ENCODE peak calls at places on chromosomes 2 and 18, in ten cellular contexts. M is NB4, I is K562, X is Peyer's patch, R is HFF-Myc, F is pancreas, T is gastrocnemius medialis, Y is IMR-90, S is fibroblast of lung, Q is GM13976. P is an unnamed sample.

GRCh38 chr2:102061962-102062795 is 70.4 kb downstream of the IL1R2 start:
- DNase-seq in R (no peak), F (no peak), Q (no peak), X (no peak), M (peak; percentile 30), Y (peak; percentile 78), I (peak; percentile 9), S (peak; percentile 88), T (no peak), P (no peak)

GRCh38 chr18:53698907-53699306 is 525.6 kb downstream of the MBD2 start:
- DNase-seq in R (no peak), X (no peak), I (no peak), Q (peak; percentile 30), Y (no peak), S (peak; percentile 22), M (peak; percentile 44), F (no peak), T (no peak), P (no peak)

GRCh38 chr2:208172125-208172524 is 8.7 kb upstream of the CRYGA start:
- DNase-seq in Q (no peak), M (peak; percentile 56), T (no peak), Y (no peak), R (no peak), I (peak; percentile 11), F (peak; percentile 20), S (no peak), X (no peak), P (no peak)

GRCh38 chr18:2028986-2029385 is 542.3 kb downstream of the METTL4 start:
- DNase-seq in M (no peak), T (no peak), I (no peak), R (no peak), Q (no peak), X (no peak), F (no peak), Y (no peak), S (no peak), P (no peak)

GRCh38 chr2:208985644-208986043 is 438.2 kb upstream of the MAP2 start:
- DNase-seq in R (no peak), F (no peak), S (no peak), I (peak; percentile 5), M (no peak), X (no peak), Y (no peak), Q (no peak), T (no peak), P (no peak)

GRCh38 chr2:2586068-2586776 is 255.1 kb upstream of the MYT1L start:
- DNase-seq in R (no peak), Y (no peak), T (no peak), X (no peak), F (no peak), M (no peak), S (no peak), I (no peak), Q (no peak), P (no peak)

GRCh38 chr2:162490052-162490717 is 146.3 kb downstream of the GCA start:
- DNase-seq in X (no peak), I (no peak), T (no peak), F (no peak), S (no peak), Y (peak; percentile 4), Q (peak; percentile 3), R (no peak), M (peak; percentile 15), P (no peak)

GRCh38 chr2:191150451-191151314 is at the start of gene STAT4:
- DNase-seq in F (peak; percentile 63), R (no peak), S (peak; percentile 69), Y (peak; percentile 47), T (peak; percentile 8), X (peak; percentile 55), M (peak; percentile 49), Q (peak; percentile 77), I (no peak), P (no peak)

GRCh38 chr2:134122610-134123009 is 131.3 kb upstream of the MGAT5 start:
- DNase-seq in Q (no peak), Y (no peak), T (no peak), R (no peak), F (no peak), I (no peak), X (no peak), S (no peak), M (no peak), P (no peak)

GRCh38 chr2:168456526-168457176 is 579 bp downstream of the CERS6 start:
- DNase-seq in Q (peak; percentile 45), X (peak; percentile 72), Y (peak; percentile 13), M (peak; percentile 73), I (peak; percentile 40), F (peak; percentile 44), T (peak; percentile 17), S (peak; percentile 47), R (no peak), P (no peak)

GRCh38 chr18:35477497-35477896 is 20.3 kb downstream of the INO80C start:
- DNase-seq in T (no peak), S (no peak), R (no peak), M (peak; percentile 46), F (no peak), Y (no peak), I (no peak), X (no peak), Q (no peak), P (no peak)

GRCh38 chr2:171554991-171555615 is 32.8 kb downstream of the CYBRD1 start:
- DNase-seq in T (no peak), R (no peak), I (no peak), Y (no peak), S (no peak), M (no peak), Q (no peak), F (no peak), X (no peak), P (no peak)

GRCh38 chr2:85277416-85278158 is 50.2 kb downstream of the TGOLN2 start:
- DNase-seq in X (no peak), Y (peak; percentile 89), I (no peak), Q (no peak), M (no peak), R (peak; percentile 91), F (no peak), T (no peak), S (peak; percentile 78), P (peak; percentile 77)

GRCh38 chr2:220966636-220967035 is 605.5 kb downstream of the EPHA4 start:
- DNase-seq in T (no peak), Y (peak; percentile 91), M (no peak), I (no peak), F (no peak), S (peak; percentile 97), R (peak; percentile 56), Q (no peak), X (no peak), P (peak; percentile 74)

GRCh38 chr2:148909114-148909513 is 34.1 kb downstream of the KIF5C start:
- DNase-seq in F (no peak), Y (peak; percentile 3), S (no peak), I (no peak), R (no peak), Q (no peak), M (no peak), X (no peak), T (no peak), P (no peak)

GRCh38 chr18:78984941-78985784 is 5.5 kb downstream of the SALL3 start:
- DNase-seq in R (no peak), M (peak; percentile 51), F (no peak), T (no peak), Y (no peak), Q (no peak), I (no peak), S (peak; percentile 69), X (peak; percentile 32), P (no peak)

GRCh38 chr2:140164449-140164848 is 1384.3 kb upstream of the NXPH2 start:
- DNase-seq in Y (no peak), M (no peak), S (no peak), F (no peak), T (no peak), Q (no peak), R (no peak), X (no peak), I (no peak), P (no peak)
- TF ChIP-seq CTCF in Y (no peak), M (no peak), S (peak; percentile 16), F (no peak), T (no peak), Q (no peak), R (no peak), X (no peak), I (no peak), P (no peak)

DNA sequence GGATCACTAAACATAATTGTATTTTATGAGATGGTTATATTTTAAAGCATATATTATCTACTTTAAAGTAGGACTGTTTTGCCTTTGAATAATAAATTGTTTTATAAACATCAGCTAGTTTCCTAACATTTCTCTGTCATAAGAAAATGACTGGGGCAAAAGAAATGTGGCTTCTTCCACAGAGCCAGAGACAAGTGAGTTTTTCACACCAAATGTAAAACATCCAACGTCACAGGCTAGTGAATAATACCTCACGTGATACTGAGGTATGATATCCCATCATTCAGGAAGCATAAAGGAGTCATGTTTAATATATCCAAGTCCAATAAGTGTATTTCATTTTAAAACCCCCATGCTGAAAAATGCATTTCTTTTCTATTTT is 5.9 kb downstream of the COLEC12 start:
- DNase-seq in T (no peak), Y (peak; percentile 94), R (no peak), X (no peak), Q (no peak), F (no peak), S (peak; percentile 79), M (no peak), I (no peak), P (no peak)
- TF ChIP-seq CTCF in T (no peak), Y (no peak), R (no peak), X (no peak), Q (no peak), F (no peak), S (no peak), M (no peak), I (no peak), P (no peak)

GRCh38 chr2:130154773-130155765 is 10.2 kb upstream of the CCDC74B start:
- DNase-seq in Y (no peak), R (no peak), Q (no peak), S (no peak), F (no peak), X (no peak), M (no peak), I (no peak), T (no peak), P (no peak)

GRCh38 chr2:130158631-130159030 is 13.7 kb upstream of the CCDC74B start:
- DNase-seq in F (no peak), T (no peak), M (no peak), I (no peak), R (no peak), S (no peak), X (no peak), Y (no peak), Q (no peak), P (no peak)

GRCh38 chr2:130152816-130153595 is 8.1 kb upstream of the CCDC74B start:
- DNase-seq in R (no peak), F (no peak), Y (no peak), Q (no peak), I (no peak), T (no peak), X (no peak), M (no peak), S (no peak), P (no peak)

GRCh38 chr2:130156624-130157004 is 11.7 kb upstream of the CCDC74B start:
- DNase-seq in I (no peak), T (no peak), Y (no peak), R (no peak), S (no peak), M (no peak), F (no peak), Q (no peak), X (peak; percentile 36), P (no peak)
- TF ChIP-seq CTCF in I (no peak), T (no peak), Y (no peak), R (no peak), S (no peak), M (no peak), F (no peak), Q (no peak), X (no peak), P (no peak)

GRCh38 chr18:61612517-61612916 is 279.3 kb downstream of the CDH20 start:
- DNase-seq in R (no peak), F (no peak), Y (no peak), X (no peak), M (peak; percentile 4), I (no peak), S (no peak), Q (no peak), T (no peak), P (no peak)
- TF ChIP-seq CTCF in R (peak; percentile 22), F (no peak), Y (peak; percentile 24), X (peak; percentile 14), M (no peak), I (peak; percentile 16), S (no peak), Q (no peak), T (no peak), P (peak; percentile 27)